ENCODE peak calls at places on chromosomes 2 and 18, in seven cellular contexts. K is sigmoid colon, H is HCT116, X is spleen, T is upper lobe of left lung, O is IMR-90, Z is A549. I is an unnamed sample.
A peak's percentile ranks its signal among the peaks of the same experiment; 100 is the strongest.

GRCh38 chr2:43802135-43802534 is 28.3 kb downstream of the DYNC2LI1 start:
- DNase-seq in O (no peak), X (no peak), H (no peak), Z (no peak), T (no peak), K (no peak), I (no peak)

GRCh38 chr2:235026137-235026536 is 74.3 kb downstream of the SH3BP4 start:
- DNase-seq in Z (peak; percentile 62), O (peak; percentile 88), T (no peak), H (peak; percentile 71), X (no peak), K (peak; percentile 62), I (peak; percentile 61)

GRCh38 chr2:66013456-66013855 is 421.5 kb upstream of the MEIS1 start:
- DNase-seq in K (no peak), Z (no peak), O (no peak), X (no peak), H (no peak), T (no peak), I (no peak)

GRCh38 chr2:85972355-85972754 is 83.6 kb upstream of the ST3GAL5 start:
- DNase-seq in K (no peak), X (no peak), Z (no peak), T (no peak), H (no peak), O (no peak), I (no peak)

GRCh38 chr2:239196474-239197021 is 204.3 kb downstream of the HDAC4 start:
- DNase-seq in T (peak; percentile 11), Z (no peak), O (no peak), X (peak; percentile 57), H (no peak), K (peak; percentile 57), I (peak; percentile 20)

GRCh38 chr2:71240794-71241193 is 13.9 kb upstream of the PAIP2B start:
- DNase-seq in H (no peak), O (no peak), Z (no peak), X (no peak), T (no peak), K (no peak), I (no peak)

GRCh38 chr18:26532367-26533340 is 15.7 kb downstream of the KCTD1 start:
- DNase-seq in K (no peak), O (peak; percentile 46), Z (no peak), H (no peak), T (no peak), X (no peak), I (no peak)

GRCh38 chr2:38581193-38582147 is 21.3 kb downstream of the HNRNPLL start:
- DNase-seq in X (no peak), O (peak; percentile 82), Z (no peak), K (no peak), H (peak; percentile 52), T (no peak), I (no peak)

GRCh38 chr2:23359631-23360567 is 25.1 kb upstream of the KLHL29 start:
- DNase-seq in T (no peak), H (no peak), Z (no peak), K (no peak), O (no peak), X (no peak), I (peak; percentile 50)

GRCh38 chr2:208254871-208255556 is at the start of gene IDH1:
- DNase-seq in K (peak; percentile 97), T (peak; percentile 96), O (peak; percentile 89), X (peak; percentile 96), H (peak; percentile 87), Z (peak; percentile 85), I (peak; percentile 98)

GRCh38 chr2:110115291-110116032 is at the start of gene MALL:
- DNase-seq in T (peak; percentile 75), H (peak; percentile 60), Z (peak; percentile 65), O (no peak), K (no peak), X (no peak), I (peak; percentile 58)

GRCh38 chr2:7118606-7119503 is 201.6 kb downstream of the RNF144A start:
- DNase-seq in Z (peak; percentile 36), H (no peak), X (no peak), T (no peak), O (peak; percentile 13), K (no peak), I (no peak)

GRCh38 chr2:234571620-234572407 is 74.9 kb upstream of the ARL4C start:
- DNase-seq in X (no peak), Z (no peak), K (no peak), T (no peak), H (no peak), O (peak; percentile 45), I (no peak)

GRCh38 chr2:30631051-30631671 is 176.1 kb downstream of the CAPN13 start:
- DNase-seq in K (no peak), H (no peak), Z (no peak), X (no peak), O (peak; percentile 13), T (no peak), I (no peak)

GRCh38 chr2:201116115-201116958 is at the start of gene CFLAR:
- DNase-seq in X (peak; percentile 97), K (peak; percentile 88), H (peak; percentile 34), O (peak; percentile 75), T (peak; percentile 84), Z (peak; percentile 51), I (peak; percentile 74)

GRCh38 chr18:9731380-9731779 is 23.3 kb downstream of the RAB31 start:
- DNase-seq in O (peak; percentile 88), T (no peak), H (no peak), Z (no peak), K (peak; percentile 28), X (no peak), I (no peak)

GRCh38 chr2:20173496-20174402 is 51.2 kb downstream of the SDC1 start:
- DNase-seq in T (no peak), O (no peak), X (peak; percentile 65), K (no peak), H (no peak), Z (no peak), I (peak; percentile 22)

GRCh38 chr18:53441761-53442414 is 782.6 kb downstream of the MBD2 start:
- DNase-seq in T (no peak), X (no peak), O (no peak), Z (no peak), H (no peak), K (no peak), I (no peak)

GRCh38 chr2:183868707-183869106 is 729.6 kb upstream of the ZNF804A start:
- DNase-seq in K (no peak), O (no peak), X (no peak), H (no peak), T (no peak), Z (no peak), I (no peak)

GRCh38 chr2:241637233-241638062 is at the start of gene ATG4B:
- DNase-seq in O (peak; percentile 82), Z (peak; percentile 70), H (peak; percentile 78), X (peak; percentile 96), K (peak; percentile 91), T (peak; percentile 89), I (peak; percentile 88)

GRCh38 chr2:241636182-241636982 is 576 bp downstream of the THAP4 start:
- DNase-seq in X (peak; percentile 90), O (peak; percentile 20), H (no peak), Z (peak; percentile 18), T (peak; percentile 40), K (peak; percentile 75), I (peak; percentile 48)

GRCh38 chr2:241635756-241636155 is 1.2 kb downstream of the THAP4 start:
- DNase-seq in X (no peak), K (no peak), Z (peak; percentile 18), O (no peak), T (no peak), H (no peak), I (no peak)

GRCh38 chr2:241638063-241638660 is 669 bp downstream of the ATG4B start:
- DNase-seq in H (no peak), O (no peak), T (no peak), Z (no peak), X (no peak), K (no peak), I (no peak)

DNA sequence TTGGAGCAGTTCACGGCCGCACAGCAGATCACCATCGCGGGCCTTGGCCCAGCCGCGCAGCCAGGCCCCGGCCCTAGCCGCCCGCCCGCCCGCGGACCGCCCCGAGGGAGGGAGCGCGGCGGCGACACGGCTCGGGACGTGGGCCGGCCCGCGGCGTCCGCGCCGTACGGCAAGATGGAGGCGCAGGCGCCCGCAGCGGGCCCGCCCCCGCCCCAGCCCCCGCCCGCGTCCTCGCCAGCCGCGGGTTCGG is at the start of gene THAP4:
- DNase-seq in H (no peak), Z (no peak), O (no peak), X (peak; percentile 93), K (peak; percentile 72), T (peak; percentile 67), I (peak; percentile 74)
- TF ChIP-seq POLR2A in H (no peak), Z (peak; percentile 64), O (no peak), X (no peak), K (no peak), T (no peak), I (no peak)

GRCh38 chr2:199405241-199405640 is 52.5 kb downstream of the SATB2 start:
- DNase-seq in Z (no peak), X (no peak), O (peak; percentile 17), T (no peak), H (peak; percentile 27), K (no peak), I (no peak)

GRCh38 chr2:199409705-199410104 is 48.0 kb downstream of the SATB2 start:
- DNase-seq in X (no peak), K (no peak), T (no peak), H (no peak), O (peak; percentile 11), Z (no peak), I (no peak)

GRCh38 chr2:199410130-199410529 is 47.6 kb downstream of the SATB2 start:
- DNase-seq in O (peak; percentile 36), H (no peak), T (no peak), K (no peak), Z (no peak), X (no peak), I (no peak)

GRCh38 chr2:199407421-199407820 is 50.3 kb downstream of the SATB2 start:
- DNase-seq in X (no peak), O (no peak), K (no peak), T (no peak), H (no peak), Z (no peak), I (no peak)

DNA sequence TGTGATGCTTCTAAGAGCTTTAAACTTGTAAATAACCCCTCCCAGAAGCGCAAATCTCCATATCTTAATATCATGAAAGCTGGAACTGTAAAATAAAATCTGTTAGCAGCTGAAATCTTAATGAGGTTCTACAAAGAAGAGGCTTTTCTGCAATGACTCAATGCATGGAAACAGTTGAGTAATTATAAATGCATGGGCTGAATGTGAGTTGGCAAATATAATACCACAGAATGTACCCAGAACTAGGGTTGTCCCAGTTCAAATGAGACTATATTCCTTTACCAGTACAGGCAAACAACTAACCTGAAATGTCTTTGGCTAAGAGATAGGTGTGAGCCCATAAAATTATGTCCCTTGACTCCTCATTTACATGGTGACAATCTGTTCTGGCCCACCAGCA is 52.9 kb downstream of the SATB2 start:
- DNase-seq in X (no peak), K (no peak), O (peak; percentile 57), Z (no peak), T (no peak), H (no peak), I (no peak)
- H3K27ac ChIP-seq in X (no peak overlapping the region), K (no peak overlapping the region), O (no peak overlapping the region), Z (no peak overlapping the region), T (no peak overlapping the region), H (no peak overlapping the region), I (no peak overlapping the region)

GRCh38 chr18:49459404-49460171 is 857 bp downstream of the DYM start:
- DNase-seq in K (no peak), O (peak; percentile 12), X (no peak), T (no peak), H (no peak), Z (peak; percentile 26), I (no peak)
- TF ChIP-seq POLR2A in K (no peak), O (no peak), X (no peak), T (no peak), H (no peak), Z (no peak), I (no peak)

GRCh38 chr2:11029136-11029535 is 117.4 kb downstream of the KCNF1 start:
- DNase-seq in T (no peak), X (no peak), K (no peak), O (no peak), H (no peak), Z (no peak), I (no peak)
- H3K27ac ChIP-seq in T (no peak overlapping the region), X (no peak overlapping the region), K (no peak overlapping the region), O (no peak overlapping the region), H (no peak overlapping the region), Z (no peak overlapping the region), I (no peak overlapping the region)